ENCODE peak calls at places on chromosomes 5 and 9, in five cellular contexts. M is K562, X is A549, B is H1, P is HepG2. J is an unnamed sample.

GRCh38 chr5:143315929-143316328 is 87.6 kb downstream of the NR3C1 start:
- DNase-seq in M (no peak), X (no peak), B (no peak), P (no peak), J (no peak)

GRCh38 chr5:147369742-147370374 is 135.0 kb downstream of the STK32A start:
- DNase-seq in P (no peak), B (no peak), M (no peak), X (peak; percentile 15), J (no peak)

GRCh38 chr5:99349842-99350241 is 421.0 kb upstream of the CHD1 start:
- DNase-seq in X (no peak), P (no peak), M (no peak), B (no peak), J (no peak)

GRCh38 chr9:26012797-26013594 is 334.8 kb upstream of the TUSC1 start:
- DNase-seq in P (no peak), X (no peak), B (no peak), M (no peak), J (no peak)

GRCh38 chr9:121321039-121321503 is 49.0 kb downstream of the STOM start:
- DNase-seq in P (no peak), M (no peak), X (no peak), B (no peak), J (no peak)

GRCh38 chr5:58940446-58940845 is 357.6 kb downstream of the RAB3C start:
- DNase-seq in B (no peak), P (no peak), X (no peak), M (no peak), J (no peak)

GRCh38 chr9:106936680-106937079 is 73.7 kb downstream of the ZNF462 start:
- DNase-seq in M (no peak), P (no peak), X (no peak), B (no peak), J (no peak)

GRCh38 chr5:132747693-132748440 is 641 bp downstream of the CCNI2 start:
- DNase-seq in M (no peak), B (no peak), P (no peak), X (no peak), J (no peak)

GRCh38 chr5:33166522-33166921 is 274.2 kb upstream of the TARS1 start:
- DNase-seq in B (peak; percentile 3), P (no peak), M (no peak), X (no peak), J (no peak)

GRCh38 chr5:18527017-18527416 is 892.8 kb downstream of the TAF11L14 start:
- DNase-seq in P (no peak), M (no peak), X (no peak), B (no peak), J (no peak)

GRCh38 chr9:18405240-18405639 is 68.7 kb upstream of the ADAMTSL1 start:
- DNase-seq in B (no peak), X (no peak), P (no peak), M (no peak), J (no peak)

GRCh38 chr5:159928122-159928960 is 12.1 kb downstream of the ADRA1B start:
- DNase-seq in X (peak; percentile 73), P (no peak), M (no peak), B (no peak), J (no peak)

GRCh38 chr5:150574818-150575537 is 65.5 kb upstream of the SYNPO start:
- DNase-seq in M (no peak), P (no peak), X (no peak), B (no peak), J (no peak)

GRCh38 chr9:110033869-110034268 is 174.1 kb downstream of the C9orf152 start:
- DNase-seq in M (no peak), P (no peak), X (no peak), B (no peak), J (no peak)

GRCh38 chr5:74289238-74289637 is 351.3 kb downstream of the ENC1 start:
- DNase-seq in B (no peak), P (no peak), X (no peak), M (no peak), J (no peak)

GRCh38 chr9:112038017-112038408 is 137.1 kb downstream of the SUSD1 start:
- DNase-seq in P (no peak), M (no peak), B (no peak), X (no peak), J (no peak)

GRCh38 chr9:15306068-15306756 is 804 bp downstream of the TTC39B start:
- DNase-seq in M (no peak), P (peak; percentile 59), X (no peak), B (peak; percentile 15), J (no peak)

GRCh38 chr5:20972419-20972925 is 984.5 kb upstream of the CDH18 start:
- DNase-seq in B (peak; percentile 1), P (peak; percentile 3), M (no peak), X (peak; percentile 3), J (no peak)

DNA sequence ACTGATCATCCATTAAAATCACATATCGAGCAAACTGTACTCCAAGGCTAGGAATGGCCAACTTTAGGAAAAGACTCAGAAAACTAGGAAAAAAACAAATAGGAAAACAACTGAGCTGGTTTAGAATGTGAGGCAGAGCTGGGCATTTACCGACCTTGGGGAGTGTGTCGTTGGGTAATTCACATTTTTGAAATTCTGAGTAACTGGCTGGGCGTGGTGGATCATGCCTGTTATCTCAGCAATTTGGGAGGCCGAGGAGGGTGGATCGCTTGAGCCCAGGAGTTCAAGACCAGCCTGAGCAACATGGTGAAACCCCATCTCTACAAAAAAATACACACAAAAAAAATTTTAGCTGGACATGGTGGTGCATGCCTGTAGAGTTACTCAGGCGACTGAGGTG is 70.1 kb downstream of the ZFAND5 start:
- DNase-seq in X (peak; percentile 50), B (no peak), P (peak; percentile 44), M (no peak), J (no peak)
- TF ChIP-seq KDM1A in X (no peak), B (no peak), P (no peak), M (no peak), J (no peak)

GRCh38 chr5:89308606-89309040 is 425.6 kb upstream of the MEF2C start:
- DNase-seq in X (no peak), B (no peak), P (no peak), M (no peak), J (peak; percentile 92)

GRCh38 chr5:89313044-89313443 is 430.1 kb upstream of the MEF2C start:
- DNase-seq in X (no peak), B (no peak), P (no peak), M (no peak), J (no peak)

GRCh38 chr5:89315194-89315593 is 432.2 kb upstream of the MEF2C start:
- DNase-seq in B (no peak), P (no peak), M (no peak), X (no peak), J (no peak)

GRCh38 chr5:89309268-89309667 is 426.3 kb upstream of the MEF2C start:
- DNase-seq in X (no peak), M (no peak), P (no peak), B (no peak), J (no peak)

GRCh38 chr5:89313804-89314588 is 431.0 kb upstream of the MEF2C start:
- DNase-seq in M (peak; percentile 10), B (no peak), X (no peak), P (no peak), J (peak; percentile 99)
- TF ChIP-seq KDM1A in M (no peak), B (no peak), X (no peak), P (no peak), J (no peak)

DNA sequence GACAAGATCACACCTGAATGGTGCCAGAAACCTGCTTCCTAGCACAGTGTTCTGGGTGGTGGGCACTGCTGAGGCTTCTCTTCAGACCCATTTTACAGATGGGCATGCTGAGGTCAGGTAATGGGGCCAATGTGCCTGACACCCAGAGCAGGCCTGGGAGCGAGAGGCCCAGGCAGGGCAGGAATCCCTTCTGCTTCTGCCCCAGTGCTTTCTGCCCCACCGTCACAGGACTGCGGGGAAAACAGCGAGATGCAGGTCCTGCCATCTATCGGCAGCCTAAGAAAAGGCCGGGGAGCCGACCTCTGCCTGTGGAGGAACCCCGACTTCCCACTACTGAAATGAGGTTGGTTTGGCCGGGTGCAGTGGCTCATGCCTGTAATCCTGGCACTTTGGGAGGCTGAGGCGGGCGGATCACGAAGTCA is 22.8 kb upstream of the RNU6ATAC start:
- DNase-seq in B (no peak), M (peak; percentile 38), X (peak; percentile 64), P (no peak), J (no peak)
- TF ChIP-seq KDM1A in B (peak; percentile 55), M (peak; percentile 75), X (no peak), P (peak; percentile 49), J (no peak)

GRCh38 chr9:134710271-134710540 is 68.6 kb downstream of the COL5A1 start:
- DNase-seq in X (no peak), B (no peak), M (no peak), P (no peak), J (no peak)

GRCh38 chr9:134710912-134711311 is 69.3 kb downstream of the COL5A1 start:
- DNase-seq in X (no peak), P (no peak), M (no peak), B (no peak), J (no peak)

GRCh38 chr9:134709512-134710270 is 68.1 kb downstream of the COL5A1 start:
- DNase-seq in M (no peak), B (no peak), P (no peak), X (no peak), J (no peak)

GRCh38 chr9:134712922-134713321 is 71.3 kb downstream of the COL5A1 start:
- DNase-seq in B (no peak), X (no peak), M (no peak), P (no peak), J (no peak)

DNA sequence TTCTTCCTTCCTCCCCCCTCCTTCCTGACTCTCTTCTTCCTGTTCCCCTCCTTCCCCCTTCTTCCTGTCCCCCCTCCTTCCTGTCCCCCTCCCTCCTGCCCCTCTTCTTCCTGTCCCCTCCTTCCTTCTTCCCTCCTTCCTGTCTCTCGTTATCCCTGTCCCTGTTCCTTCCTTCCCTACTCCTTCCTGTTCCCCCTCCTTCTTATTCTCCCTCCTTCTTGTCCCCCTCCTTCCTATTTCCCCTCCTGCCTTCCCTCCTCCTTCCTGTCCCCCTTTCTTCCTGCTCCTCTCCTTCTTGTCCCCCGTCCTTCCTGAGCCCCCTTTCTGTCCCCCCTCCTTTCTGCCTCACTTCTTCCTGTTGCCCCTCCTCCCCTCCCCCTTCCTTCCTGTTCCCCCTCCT is 70.6 kb downstream of the COL5A1 start:
- DNase-seq in P (no peak), X (no peak), M (no peak), B (no peak), J (no peak)
- TF ChIP-seq KDM1A in P (no peak), X (no peak), M (no peak), B (no peak), J (no peak)

DNA sequence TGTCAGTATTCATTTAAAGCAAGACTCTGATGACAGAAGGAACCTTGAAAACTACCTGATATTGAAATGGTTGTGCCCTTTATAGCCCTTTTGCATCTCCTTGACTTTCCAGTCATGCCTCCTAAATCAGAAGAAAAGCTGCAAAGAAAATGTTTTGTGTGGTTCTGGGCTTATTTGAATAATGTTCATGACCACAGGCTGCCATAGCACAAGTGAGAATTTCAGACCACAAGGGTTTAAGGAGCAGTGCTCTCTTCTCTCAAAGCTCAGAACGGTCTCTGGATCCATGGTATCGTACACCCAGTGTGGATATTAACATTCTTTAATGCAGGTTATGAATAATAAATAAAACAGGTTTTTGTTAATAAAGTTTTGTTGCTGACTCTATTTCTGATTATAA is 54.2 kb downstream of the GPR107 start:
- DNase-seq in B (no peak), P (no peak), X (no peak), M (no peak), J (no peak)
- TF ChIP-seq KDM1A in B (no peak), P (no peak), X (no peak), M (no peak), J (no peak)

J was measured in GM12878.